ENCODE peak calls at places on chromosome 12, in five cellular contexts. H, K, S, I and Z are unnamed samples.

GRCh38 chr12:108616941-108617858 is 16.5 kb downstream of the SELPLG start:
- DNase-seq in I (no peak), H (peak; percentile 73), K (no peak), S (no peak), Z (no peak)

GRCh38 chr12:30928356-30929264 is 2.1 kb downstream of the TSPAN11 start:
- DNase-seq in I (peak; percentile 28), K (no peak), H (no peak), S (no peak), Z (peak; percentile 10)

GRCh38 chr12:7832059-7832696 is 40.5 kb downstream of the SLC2A14 start:
- DNase-seq in K (no peak), I (peak; percentile 58), H (peak; percentile 21), S (no peak), Z (no peak)

GRCh38 chr12:60684988-60685655 is 1089.3 kb downstream of the SLC16A7 start:
- DNase-seq in H (no peak), K (no peak), I (no peak), S (no peak), Z (no peak)

GRCh38 chr12:56487448-56488040 is 417 bp downstream of the GLS2 start:
- DNase-seq in K (peak; percentile 36), H (peak; percentile 36), I (peak; percentile 6), S (peak; percentile 40), Z (peak; percentile 71)

GRCh38 chr12:23281295-23281694 is 656.3 kb downstream of the ETNK1 start:
- DNase-seq in I (no peak), K (no peak), S (no peak), H (no peak), Z (no peak)

GRCh38 chr12:116773276-116773731 is 35.2 kb downstream of the RNFT2 start:
- DNase-seq in I (peak; percentile 87), H (no peak), S (no peak), K (no peak), Z (no peak)

GRCh38 chr12:18343708-18344107 is 82.4 kb downstream of the PIK3C2G start:
- DNase-seq in S (no peak), H (no peak), I (no peak), K (no peak), Z (no peak)

GRCh38 chr12:87094356-87094755 is 838.2 kb upstream of the MGAT4C start:
- DNase-seq in K (no peak), S (no peak), H (no peak), I (no peak), Z (no peak)

GRCh38 chr12:56695327-56696101 is 7.4 kb upstream of the PTGES3 start:
- DNase-seq in S (no peak), I (no peak), K (no peak), H (no peak), Z (no peak)

GRCh38 chr12:77796775-77797174 is 33.9 kb upstream of the NAV3 start:
- DNase-seq in K (no peak), H (no peak), I (peak; percentile 31), S (no peak), Z (no peak)

GRCh38 chr12:5796171-5797091 is 148.6 kb downstream of the ANO2 start:
- DNase-seq in I (no peak), S (no peak), H (no peak), K (no peak), Z (peak; percentile 4)

GRCh38 chr12:90287585-90287984 is 578.9 kb upstream of the ATP2B1 start:
- DNase-seq in S (no peak), I (peak; percentile 8), H (no peak), K (no peak), Z (no peak)

GRCh38 chr12:31749024-31749704 is 20.3 kb upstream of the AMN1 start:
- DNase-seq in S (no peak), I (peak; percentile 98), H (peak; percentile 69), K (peak; percentile 79), Z (peak; percentile 56)

GRCh38 chr12:1875608-1876007 is 42.8 kb downstream of the CACNA2D4 start:
- DNase-seq in H (no peak), S (no peak), I (no peak), K (no peak), Z (peak; percentile 52)

GRCh38 chr12:56160160-56160763 is 2.1 kb downstream of the MYL6 start:
- DNase-seq in K (no peak), S (no peak), I (peak; percentile 72), H (peak; percentile 59), Z (no peak)

GRCh38 chr12:46571593-46571992 is 199.0 kb upstream of the SLC38A2 start:
- DNase-seq in H (no peak), I (no peak), S (no peak), K (no peak), Z (no peak)

GRCh38 chr12:131384544-131384855 is 326.4 kb upstream of the SFSWAP start:
- DNase-seq in I (no peak), K (no peak), H (no peak), S (no peak), Z (no peak)

GRCh38 chr12:88242161-88242925 is 100.2 kb downstream of the TMTC3 start:
- DNase-seq in H (no peak), S (no peak), I (peak; percentile 89), K (peak; percentile 40), Z (no peak)

GRCh38 chr12:20508962-20509361 is 140.6 kb downstream of the PDE3A start:
- DNase-seq in H (no peak), I (no peak), S (no peak), K (no peak), Z (no peak)

GRCh38 chr12:15558915-15559528 is 230.2 kb downstream of the EPS8 start:
- DNase-seq in I (no peak), K (no peak), H (no peak), S (no peak), Z (no peak)

GRCh38 chr12:41932470-41932991 is 212.1 kb downstream of the GXYLT1 start:
- DNase-seq in K (peak; percentile 36), I (peak; percentile 90), S (peak; percentile 63), H (peak; percentile 22), Z (peak; percentile 49)

GRCh38 chr12:67091204-67091603 is 178.0 kb upstream of the CAND1 start:
- DNase-seq in I (no peak), S (no peak), H (no peak), K (no peak), Z (peak; percentile 34)

GRCh38 chr12:43981726-43982125 is 145.8 kb downstream of the TMEM117 start:
- DNase-seq in H (no peak), S (no peak), K (no peak), I (no peak), Z (no peak)

GRCh38 chr12:72974954-72975555 is 702.9 kb downstream of the TRHDE start:
- DNase-seq in S (no peak), I (no peak), H (no peak), K (no peak), Z (no peak)

GRCh38 chr12:62750941-62751843 is 183.8 kb downstream of the PPM1H start:
- DNase-seq in S (no peak), I (no peak), H (no peak), K (no peak), Z (no peak)

GRCh38 chr12:51663390-51663789 is 72.4 kb downstream of the SCN8A start:
- DNase-seq in S (no peak), I (no peak), K (no peak), H (no peak), Z (no peak)

GRCh38 chr12:113359133-113359938 is 949 bp downstream of the PLBD2 start:
- DNase-seq in S (peak; percentile 65), H (no peak), I (no peak), K (peak; percentile 72), Z (peak; percentile 8)

GRCh38 chr12:96986883-96987523 is 79.9 kb downstream of the NEDD1 start:
- DNase-seq in H (no peak), S (no peak), I (peak; percentile 53), K (no peak), Z (peak; percentile 29)

GRCh38 chr12:115697341-115697740 is 580.2 kb downstream of the MED13L start:
- DNase-seq in I (no peak), K (no peak), S (no peak), H (no peak), Z (peak; percentile 53)

GRCh38 chr12:6603095-6603567 is 4.0 kb downstream of the CHD4 start:
- DNase-seq in K (peak; percentile 36), S (no peak), I (peak; percentile 13), H (peak; percentile 49), Z (peak; percentile 20)

DNA sequence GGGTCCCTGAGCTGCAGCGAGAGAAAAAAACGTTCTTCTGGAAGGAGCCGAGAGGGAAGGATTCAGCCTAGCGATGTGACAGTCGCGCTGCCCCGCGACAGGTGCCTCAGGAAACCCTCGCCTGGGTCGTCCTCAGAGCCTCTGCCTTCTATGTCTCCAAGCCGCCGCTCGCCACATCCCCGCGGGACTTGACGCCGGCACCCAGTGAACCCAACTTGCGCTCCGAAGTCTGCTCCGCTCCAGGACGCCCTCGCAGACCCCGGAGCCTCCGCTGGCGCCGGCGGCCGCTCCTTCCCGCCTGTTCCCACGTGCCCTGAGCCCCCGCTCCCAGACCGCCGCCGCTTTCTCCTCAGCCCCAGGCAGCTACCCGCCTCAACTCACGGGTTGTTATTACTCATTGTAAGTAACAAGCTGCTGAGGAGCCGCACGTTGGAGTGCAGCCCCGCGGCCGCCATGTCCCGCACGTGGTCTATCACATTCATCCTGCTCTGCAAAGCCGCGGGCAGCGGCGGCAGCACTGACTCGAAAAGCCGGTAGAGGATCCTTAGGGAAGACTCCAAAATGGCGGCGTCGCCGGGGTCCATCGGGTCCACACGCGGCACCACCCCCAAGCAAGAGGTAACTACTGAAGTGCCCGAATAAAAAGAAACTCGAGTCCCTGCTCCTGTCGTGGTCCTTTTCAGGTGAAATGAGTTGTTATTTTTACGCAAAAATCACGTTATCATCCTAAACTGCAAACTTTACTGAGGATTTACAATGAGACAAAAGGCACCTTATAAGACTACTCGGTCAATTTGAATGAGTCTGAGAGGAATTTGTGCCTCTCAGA is at the start of gene ANAPC7:
- DNase-seq in I (peak; percentile 92), H (peak; percentile 85), K (peak; percentile 89), S (peak; percentile 89), Z (peak; percentile 92)
- TF ChIP-seq POLR2A in I (peak; percentile 83), H (peak; percentile 31), K (no peak), S (peak; percentile 29), Z (no peak)

GRCh38 chr12:110549716-110550115 is 33.4 kb downstream of the PPTC7 start:
- DNase-seq in S (no peak), H (no peak), K (no peak), I (no peak), Z (no peak)
- H3K27ac ChIP-seq in S (peak overlapping the region; percentile 22), H (no peak overlapping the region), K (peak overlapping the region; percentile 62), I (no peak overlapping the region), Z (no peak overlapping the region)

DNA sequence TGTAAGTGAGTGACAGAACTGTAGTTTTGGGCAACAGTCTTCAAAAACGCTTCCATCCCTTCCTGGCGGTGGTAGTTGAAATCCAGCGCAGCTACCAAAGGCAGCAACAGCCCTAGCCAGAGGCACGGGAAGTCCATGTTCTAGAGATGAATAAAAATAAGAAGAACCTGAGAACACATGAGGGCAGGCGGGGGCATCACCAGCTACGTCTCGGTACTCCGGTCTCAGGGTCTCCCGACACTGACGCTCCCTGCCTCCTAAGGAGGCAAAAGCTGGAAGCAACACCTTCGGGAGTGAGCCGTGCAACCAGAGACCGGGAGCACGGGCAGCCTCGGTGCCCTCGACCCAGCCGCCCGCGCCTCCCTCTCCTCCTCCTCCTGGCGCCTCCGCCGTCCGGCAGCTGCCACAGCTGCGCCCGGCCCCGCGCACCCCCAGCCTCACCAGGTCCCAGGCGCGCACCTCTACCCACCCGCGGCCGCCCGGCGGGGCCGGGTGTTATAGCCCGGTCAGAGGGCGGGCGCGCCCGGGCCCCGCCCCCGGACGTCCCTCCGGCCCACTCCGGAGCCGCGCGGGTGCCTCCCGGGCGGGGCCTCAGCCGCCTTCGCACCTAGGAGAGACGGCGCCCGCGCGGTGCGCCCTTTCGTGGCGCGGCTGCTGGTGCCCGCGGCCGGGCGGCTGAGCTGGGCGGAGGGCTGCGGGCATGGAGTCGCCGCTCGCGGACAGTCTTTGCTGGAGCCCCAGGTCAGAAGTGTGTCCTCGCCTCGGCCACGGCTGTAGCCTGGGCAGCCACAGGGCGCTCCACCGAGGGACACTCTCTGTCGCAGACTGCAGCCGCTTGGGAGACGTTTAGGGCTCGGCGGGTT is at the start of gene CPM:
- DNase-seq in H (peak; percentile 68), K (peak; percentile 18), I (peak; percentile 8), S (peak; percentile 75), Z (peak; percentile 50)
- TF ChIP-seq POLR2A in H (peak; percentile 88), K (peak; percentile 76), I (no peak), S (peak; percentile 81), Z (no peak)

GRCh38 chr12:53427905-53428594 is 4.4 kb downstream of the AMHR2 start:
- DNase-seq in S (no peak), H (no peak), I (no peak), K (no peak), Z (no peak)
- H3K27ac ChIP-seq in S (peak overlapping the region; percentile 4), H (no peak overlapping the region), I (no peak overlapping the region), K (no peak overlapping the region), Z (no peak overlapping the region)